ENCODE peak calls at places on chromosomes 5 and 9, in four cellular contexts. P is A549, R is HCT116, U is mesendoderm. Z is an unnamed sample.

GRCh38 chr5:142095651-142096330 is 12.8 kb upstream of the NDFIP1 start:
- DNase-seq in U (no peak), R (no peak), P (no peak), Z (no peak)

GRCh38 chr5:73451218-73452130 is 2.9 kb upstream of the FOXD1 start:
- DNase-seq in U (peak; percentile 45), R (no peak), P (no peak), Z (peak; percentile 64)

GRCh38 chr9:72539824-72540347 is 18.5 kb downstream of the TMC1 start:
- DNase-seq in P (no peak), R (no peak), U (no peak), Z (peak; percentile 28)

GRCh38 chr5:180619563-180619915 is 28.2 kb upstream of the SCGB3A1 start:
- DNase-seq in P (no peak), R (no peak), U (no peak), Z (no peak)

GRCh38 chr5:91059409-91059808 is 323.7 kb downstream of the ARRDC3 start:
- DNase-seq in R (no peak), P (no peak), U (no peak), Z (no peak)

GRCh38 chr9:88342246-88342645 is 46.0 kb upstream of the SPIN1 start:
- DNase-seq in P (no peak), U (no peak), R (no peak), Z (no peak)

GRCh38 chr5:124103671-124104070 is 591.7 kb downstream of the CSNK1G3 start:
- DNase-seq in U (no peak), R (no peak), P (no peak), Z (no peak)

GRCh38 chr5:18527017-18527416 is 892.8 kb downstream of the TAF11L14 start:
- DNase-seq in R (no peak), P (no peak), U (peak; percentile 43), Z (peak; percentile 24)

GRCh38 chr5:171577940-171578856 is 158.8 kb downstream of the FGF18 start:
- DNase-seq in U (no peak), R (no peak), P (no peak), Z (no peak)

GRCh38 chr9:98732091-98732490 is 23.4 kb upstream of the GABBR2 start:
- DNase-seq in U (no peak), P (no peak), R (no peak), Z (peak; percentile 7)

GRCh38 chr9:112112941-112113399 is 62.1 kb downstream of the SUSD1 start:
- DNase-seq in R (peak; percentile 82), U (peak; percentile 80), P (peak; percentile 51), Z (peak; percentile 78)

GRCh38 chr5:37769108-37769507 is 70.7 kb downstream of the GDNF start:
- DNase-seq in U (no peak), R (no peak), P (no peak), Z (no peak)

GRCh38 chr5:90161399-90161798 is 248.2 kb downstream of the CETN3 start:
- DNase-seq in R (peak; percentile 39), P (no peak), U (peak; percentile 74), Z (peak; percentile 85)

GRCh38 chr9:5499889-5500398 is 10.4 kb upstream of the PDCD1LG2 start:
- DNase-seq in P (no peak), R (no peak), U (no peak), Z (no peak)

GRCh38 chr5:10286552-10287227 is 21.0 kb downstream of the CMBL start:
- DNase-seq in R (no peak), P (no peak), U (no peak), Z (no peak)

GRCh38 chr5:173463207-173463606 is 135.0 kb upstream of the STC2 start:
- DNase-seq in U (no peak), P (no peak), R (no peak), Z (no peak)

GRCh38 chr5:140041492-140042421 is 1.3 kb downstream of the NRG2 start:
- DNase-seq in R (no peak), P (peak; percentile 47), U (peak; percentile 25), Z (peak; percentile 53)

GRCh38 chr5:76724871-76725270 is 8.9 kb downstream of the F2R start:
- DNase-seq in P (peak; percentile 35), U (peak; percentile 20), R (no peak), Z (no peak)

GRCh38 chr5:36150676-36151433 is 832 bp downstream of the LMBRD2 start:
- DNase-seq in U (peak; percentile 75), R (peak; percentile 19), P (peak; percentile 21), Z (peak; percentile 74)

GRCh38 chr5:31196309-31196708 is 2.8 kb downstream of the CDH6 start:
- DNase-seq in U (peak; percentile 79), P (no peak), R (no peak), Z (peak; percentile 57)

DNA sequence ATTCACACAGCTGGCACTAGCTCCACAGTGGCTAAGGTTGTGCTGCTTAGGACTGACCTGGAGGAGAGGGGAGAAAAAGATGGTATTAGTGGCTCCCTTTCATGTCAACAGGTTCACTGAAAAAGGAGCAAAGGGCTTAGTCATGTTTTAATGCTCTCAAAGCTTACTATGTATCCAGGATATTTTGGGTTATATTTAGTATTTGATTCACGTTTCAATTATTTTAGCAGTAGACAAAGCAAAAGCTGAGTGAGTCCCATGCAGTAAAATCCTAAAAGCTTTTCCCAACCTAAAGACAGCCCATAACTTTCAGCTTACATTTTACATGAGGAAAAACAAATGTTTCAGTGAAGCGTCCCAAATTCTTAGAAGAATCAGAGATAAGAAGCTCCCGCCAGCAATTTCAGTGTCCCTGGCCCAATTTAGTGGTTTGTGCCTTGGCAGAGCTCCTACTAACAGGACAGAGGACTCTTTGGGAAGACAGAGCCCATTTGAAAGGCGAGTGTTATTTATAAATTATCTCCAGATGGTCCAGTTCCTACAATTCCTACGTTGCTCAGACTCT is 224.8 kb upstream of the ANKRD55 start:
- DNase-seq in R (no peak), U (no peak), P (no peak), Z (no peak)
- H3K4me2 ChIP-seq in R (no peak overlapping the region), U (no peak overlapping the region), P (no peak overlapping the region), Z (no peak overlapping the region)

GRCh38 chr9:18365651-18366050 is 108.3 kb upstream of the ADAMTSL1 start:
- DNase-seq in R (no peak), U (no peak), P (no peak), Z (no peak)
- H3K4me2 ChIP-seq in R (no peak overlapping the region), U (no peak overlapping the region), P (no peak overlapping the region), Z (no peak overlapping the region)

DNA sequence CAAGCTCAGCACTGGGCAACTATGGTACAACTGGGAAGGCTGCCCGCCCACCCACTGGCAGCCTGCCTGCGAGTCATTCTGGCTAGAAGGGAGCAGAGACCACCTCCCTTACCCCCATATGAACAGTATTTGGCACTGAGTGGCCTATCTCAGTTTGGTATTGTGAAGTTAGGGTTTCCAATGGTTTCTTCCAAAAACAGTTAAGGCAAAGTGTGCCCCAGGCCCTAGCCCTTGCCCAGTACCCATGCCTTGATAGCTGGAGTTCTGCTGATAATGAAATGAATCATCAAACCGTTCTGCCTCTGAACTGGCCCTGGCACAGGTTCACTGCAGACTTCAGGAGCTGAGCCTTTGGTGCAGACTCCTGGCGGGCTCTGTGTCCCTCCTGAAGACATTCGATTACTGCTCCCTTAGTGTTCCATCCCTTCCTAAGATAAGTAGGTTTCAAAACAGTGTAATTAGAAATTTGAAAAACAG is 97.1 kb downstream of the MVB12B start:
- DNase-seq in U (no peak), R (no peak), P (no peak), Z (no peak)
- H3K4me2 ChIP-seq in U (no peak overlapping the region), R (no peak overlapping the region), P (no peak overlapping the region), Z (no peak overlapping the region)

GRCh38 chr9:136689108-136689460 is 1.8 kb upstream of the AGPAT2 start:
- DNase-seq in U (no peak), P (no peak), R (no peak), Z (no peak)

GRCh38 chr9:136686534-136686793 is 793 bp downstream of the AGPAT2 start:
- DNase-seq in R (no peak), U (no peak), P (no peak), Z (no peak)

GRCh38 chr9:136686794-136687711 is at the start of gene AGPAT2:
- DNase-seq in P (peak; percentile 74), U (peak; percentile 50), R (peak; percentile 28), Z (peak; percentile 57)

GRCh38 chr9:136688274-136689107 is 1.2 kb upstream of the AGPAT2 start:
- DNase-seq in P (no peak), U (no peak), R (no peak), Z (no peak)

DNA sequence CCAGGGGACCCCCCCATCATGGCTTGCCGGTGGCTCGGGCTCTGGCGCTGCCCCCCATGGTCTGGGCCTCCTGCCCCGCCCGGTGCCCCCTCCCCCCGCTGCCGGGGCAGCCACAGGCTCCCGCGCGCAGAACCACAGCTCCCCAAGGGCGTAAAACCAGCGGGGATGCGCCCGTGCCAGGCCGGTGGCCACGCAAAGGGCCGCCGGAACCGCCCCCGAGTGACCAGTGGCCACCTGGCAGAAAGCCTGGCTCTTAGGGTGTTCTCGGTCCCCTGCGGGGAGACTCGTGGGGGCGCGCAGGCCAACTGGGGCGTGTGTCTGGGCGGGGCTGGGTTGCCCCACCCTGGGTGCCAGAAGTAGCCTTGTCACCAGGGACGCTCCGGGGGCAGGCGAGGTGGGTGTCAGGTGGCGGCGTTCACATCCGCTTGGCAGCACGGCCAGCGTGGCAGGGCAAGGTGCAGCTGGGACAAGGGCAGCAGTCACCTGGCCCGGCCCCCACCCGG is 515 bp upstream of the AGPAT2 start:
- DNase-seq in U (no peak), R (no peak), P (no peak), Z (no peak)
- H3K4me2 ChIP-seq in U (peak overlapping the region; percentile 86), R (peak overlapping the region; percentile 97), P (peak overlapping the region; percentile 100), Z (peak overlapping the region; percentile 87)

DNA sequence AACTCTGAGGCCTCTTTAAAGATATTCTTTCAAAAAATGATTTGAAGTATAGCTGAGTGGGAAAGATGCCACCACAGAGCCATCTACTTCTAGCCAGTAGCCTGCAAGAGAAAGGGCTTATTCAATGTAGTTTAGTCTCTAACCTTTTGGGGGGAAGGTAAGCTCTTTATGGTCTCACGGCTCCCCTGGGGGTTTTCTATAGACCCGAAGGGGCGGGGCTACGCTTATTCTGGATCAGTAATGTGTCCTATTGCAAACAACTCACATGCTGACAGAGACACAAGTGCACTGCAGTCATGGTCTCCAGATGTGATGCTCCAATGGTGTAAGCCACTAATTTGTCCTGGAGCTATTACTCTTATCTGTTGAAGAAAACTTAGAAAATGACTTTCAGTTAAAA is 53.4 kb upstream of the RPS23 start:
- DNase-seq in P (no peak), R (no peak), U (no peak), Z (peak; percentile 20)
- H3K4me2 ChIP-seq in P (no peak overlapping the region), R (no peak overlapping the region), U (no peak overlapping the region), Z (no peak overlapping the region)

DNA sequence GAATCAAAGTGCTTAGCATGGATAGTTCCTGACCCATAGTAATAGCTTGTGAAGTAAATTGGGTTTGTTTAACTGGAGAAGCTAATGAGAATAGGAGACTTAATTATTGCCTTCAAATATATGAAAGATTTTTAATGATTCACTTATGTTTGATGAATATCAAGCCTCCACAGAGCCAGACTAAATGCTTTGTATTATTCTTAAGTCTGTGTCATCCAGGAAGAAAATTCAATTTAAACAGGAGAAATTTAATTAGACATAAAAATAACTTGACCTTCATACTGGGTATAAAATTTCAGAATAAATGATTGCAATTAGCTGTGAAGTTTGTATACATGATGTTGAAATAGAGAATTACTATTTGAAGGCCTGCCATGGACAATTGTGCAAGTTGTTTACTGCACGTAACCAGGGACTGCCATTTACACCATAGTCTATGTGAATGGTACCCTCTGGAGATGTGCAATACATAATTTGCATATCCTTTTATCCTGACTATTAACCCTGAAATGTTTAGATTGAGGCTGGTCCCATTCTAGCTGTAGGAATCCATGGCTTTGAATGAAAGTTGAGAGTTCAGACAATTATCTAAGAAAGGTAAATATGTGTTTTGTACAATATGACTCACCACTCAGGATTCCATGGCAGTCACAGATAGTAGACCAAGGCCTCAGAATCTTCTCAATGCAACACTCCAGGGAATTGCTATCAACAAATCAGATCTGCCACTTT is 133.5 kb upstream of the IL12B start:
- DNase-seq in P (peak; percentile 47), U (peak; percentile 73), R (no peak), Z (no peak)
- H3K4me2 ChIP-seq in P (peak overlapping the region; percentile 68), U (no peak overlapping the region), R (peak overlapping the region; percentile 35), Z (no peak overlapping the region)

Z was measured in GM23338.